ENCODE peak calls at places on chromosomes 3 and 15, in ten cellular contexts. One of them, this sample, is unnamed.

GRCh38 chr15:65789759-65790158 is 2.3 kb downstream of the DENND4A start:
- DNase-seq in neural crest cell: no peak
- DNase-seq in amygdala: no peak
- DNase-seq in GM12865: no peak
- DNase-seq in NCI-H1436 treated with DMSO at 0.1 percent for 48 hours: no peak
- DNase-seq in GM06990: no peak
- DNase-seq in cerebellum: no peak
- DNase-seq in heart right ventricle: no peak
- DNase-seq in GM23338: no peak
- DNase-seq in HEK293T: no peak
- DNase-seq in this sample: no peak

GRCh38 chr15:62495670-62496328 is 330.7 kb upstream of the C2CD4B start:
- DNase-seq in neural crest cell: no peak
- DNase-seq in amygdala: no peak
- DNase-seq in GM12865: no peak
- DNase-seq in NCI-H1436 treated with DMSO at 0.1 percent for 48 hours: no peak
- DNase-seq in GM06990: no peak
- DNase-seq in cerebellum: no peak
- DNase-seq in heart right ventricle: no peak
- DNase-seq in GM23338: no peak
- DNase-seq in HEK293T: no peak
- DNase-seq in this sample: no peak

GRCh38 chr3:187318819-187319616 is 27.5 kb upstream of the MASP1 start:
- DNase-seq in neural crest cell: peak
- DNase-seq in amygdala: peak
- DNase-seq in GM12865: peak
- DNase-seq in NCI-H1436 treated with DMSO at 0.1 percent for 48 hours: no peak
- DNase-seq in GM06990: no peak
- DNase-seq in cerebellum: peak
- DNase-seq in heart right ventricle: no peak
- DNase-seq in GM23338: peak
- DNase-seq in HEK293T: peak
- DNase-seq in this sample: no peak

GRCh38 chr15:70478251-70478990 is 284.9 kb downstream of the UACA start:
- DNase-seq in neural crest cell: no peak
- DNase-seq in amygdala: peak
- DNase-seq in GM12865: peak
- DNase-seq in NCI-H1436 treated with DMSO at 0.1 percent for 48 hours: no peak
- DNase-seq in GM06990: peak
- DNase-seq in cerebellum: no peak
- DNase-seq in heart right ventricle: peak
- DNase-seq in GM23338: no peak
- DNase-seq in HEK293T: no peak
- DNase-seq in this sample: peak

GRCh38 chr15:68330911-68331310 is 53.4 kb downstream of the FEM1B start:
- DNase-seq in neural crest cell: no peak
- DNase-seq in amygdala: peak
- DNase-seq in GM12865: no peak
- DNase-seq in NCI-H1436 treated with DMSO at 0.1 percent for 48 hours: no peak
- DNase-seq in GM06990: no peak
- DNase-seq in cerebellum: peak
- DNase-seq in heart right ventricle: no peak
- DNase-seq in GM23338: no peak
- DNase-seq in HEK293T: no peak
- DNase-seq in this sample: no peak

GRCh38 chr3:153673853-153674252 is 447.3 kb upstream of the ARHGEF26 start:
- DNase-seq in neural crest cell: no peak
- DNase-seq in amygdala: no peak
- DNase-seq in GM12865: no peak
- DNase-seq in NCI-H1436 treated with DMSO at 0.1 percent for 48 hours: no peak
- DNase-seq in GM06990: no peak
- DNase-seq in cerebellum: no peak
- DNase-seq in heart right ventricle: no peak
- DNase-seq in GM23338: no peak
- DNase-seq in HEK293T: no peak
- DNase-seq in this sample: no peak

GRCh38 chr3:45623846-45624245 is 29.3 kb downstream of the LIMD1 start:
- DNase-seq in neural crest cell: no peak
- DNase-seq in amygdala: no peak
- DNase-seq in GM12865: no peak
- DNase-seq in NCI-H1436 treated with DMSO at 0.1 percent for 48 hours: no peak
- DNase-seq in GM06990: no peak
- DNase-seq in cerebellum: no peak
- DNase-seq in heart right ventricle: no peak
- DNase-seq in GM23338: no peak
- DNase-seq in HEK293T: no peak
- DNase-seq in this sample: no peak

GRCh38 chr15:34621675-34622074 is 38.2 kb upstream of the GOLGA8B start:
- DNase-seq in neural crest cell: no peak
- DNase-seq in amygdala: no peak
- DNase-seq in GM12865: no peak
- DNase-seq in NCI-H1436 treated with DMSO at 0.1 percent for 48 hours: no peak
- DNase-seq in GM06990: no peak
- DNase-seq in cerebellum: no peak
- DNase-seq in heart right ventricle: no peak
- DNase-seq in GM23338: no peak
- DNase-seq in HEK293T: peak
- DNase-seq in this sample: no peak

GRCh38 chr3:46668591-46668990 is 24.9 kb downstream of the ALS2CL start:
- DNase-seq in neural crest cell: no peak
- DNase-seq in amygdala: no peak
- DNase-seq in GM12865: no peak
- DNase-seq in NCI-H1436 treated with DMSO at 0.1 percent for 48 hours: no peak
- DNase-seq in GM06990: no peak
- DNase-seq in cerebellum: no peak
- DNase-seq in heart right ventricle: no peak
- DNase-seq in GM23338: no peak
- DNase-seq in HEK293T: no peak
- DNase-seq in this sample: no peak

GRCh38 chr3:192133271-192133670 is 594.1 kb downstream of the FGF12 start:
- DNase-seq in neural crest cell: no peak
- DNase-seq in amygdala: no peak
- DNase-seq in GM12865: no peak
- DNase-seq in NCI-H1436 treated with DMSO at 0.1 percent for 48 hours: no peak
- DNase-seq in GM06990: no peak
- DNase-seq in cerebellum: no peak
- DNase-seq in heart right ventricle: no peak
- DNase-seq in GM23338: no peak
- DNase-seq in HEK293T: no peak
- DNase-seq in this sample: no peak

GRCh38 chr15:82122754-82123400 is 77.1 kb upstream of the MEX3B start:
- DNase-seq in neural crest cell: no peak
- DNase-seq in amygdala: no peak
- DNase-seq in GM12865: no peak
- DNase-seq in NCI-H1436 treated with DMSO at 0.1 percent for 48 hours: no peak
- DNase-seq in GM06990: no peak
- DNase-seq in cerebellum: no peak
- DNase-seq in heart right ventricle: no peak
- DNase-seq in GM23338: no peak
- DNase-seq in HEK293T: no peak
- DNase-seq in this sample: no peak

GRCh38 chr15:68363353-68363752 is 68.6 kb downstream of the ITGA11 start:
- DNase-seq in neural crest cell: no peak
- DNase-seq in amygdala: no peak
- DNase-seq in GM12865: no peak
- DNase-seq in NCI-H1436 treated with DMSO at 0.1 percent for 48 hours: no peak
- DNase-seq in GM06990: no peak
- DNase-seq in cerebellum: no peak
- DNase-seq in heart right ventricle: no peak
- DNase-seq in GM23338: no peak
- DNase-seq in HEK293T: no peak
- DNase-seq in this sample: no peak

GRCh38 chr3:72904156-72904555 is 16.3 kb downstream of the GXYLT2 start:
- DNase-seq in neural crest cell: no peak
- DNase-seq in amygdala: no peak
- DNase-seq in GM12865: no peak
- DNase-seq in NCI-H1436 treated with DMSO at 0.1 percent for 48 hours: no peak
- DNase-seq in GM06990: no peak
- DNase-seq in cerebellum: no peak
- DNase-seq in heart right ventricle: no peak
- DNase-seq in GM23338: no peak
- DNase-seq in HEK293T: peak
- DNase-seq in this sample: no peak

GRCh38 chr3:145678401-145678800 is 482.6 kb downstream of the PLOD2 start:
- DNase-seq in neural crest cell: no peak
- DNase-seq in amygdala: no peak
- DNase-seq in GM12865: no peak
- DNase-seq in NCI-H1436 treated with DMSO at 0.1 percent for 48 hours: no peak
- DNase-seq in GM06990: no peak
- DNase-seq in cerebellum: no peak
- DNase-seq in heart right ventricle: no peak
- DNase-seq in GM23338: no peak
- DNase-seq in HEK293T: no peak
- DNase-seq in this sample: no peak

GRCh38 chr3:11480663-11481298 is 162.9 kb downstream of the VGLL4 start:
- DNase-seq in neural crest cell: no peak
- DNase-seq in amygdala: no peak
- DNase-seq in GM12865: no peak
- DNase-seq in NCI-H1436 treated with DMSO at 0.1 percent for 48 hours: no peak
- DNase-seq in GM06990: no peak
- DNase-seq in cerebellum: no peak
- DNase-seq in heart right ventricle: no peak
- DNase-seq in GM23338: peak
- DNase-seq in HEK293T: no peak
- DNase-seq in this sample: no peak

GRCh38 chr15:87228460-87228859 is 1028.1 kb downstream of the NTRK3 start:
- DNase-seq in neural crest cell: no peak
- DNase-seq in amygdala: no peak
- DNase-seq in GM12865: no peak
- DNase-seq in NCI-H1436 treated with DMSO at 0.1 percent for 48 hours: no peak
- DNase-seq in GM06990: no peak
- DNase-seq in cerebellum: no peak
- DNase-seq in heart right ventricle: no peak
- DNase-seq in GM23338: no peak
- DNase-seq in HEK293T: no peak
- DNase-seq in this sample: no peak

GRCh38 chr3:70620367-70620766 is 307.9 kb upstream of the MDFIC2 start:
- DNase-seq in neural crest cell: no peak
- DNase-seq in amygdala: no peak
- DNase-seq in GM12865: no peak
- DNase-seq in NCI-H1436 treated with DMSO at 0.1 percent for 48 hours: no peak
- DNase-seq in GM06990: no peak
- DNase-seq in cerebellum: no peak
- DNase-seq in heart right ventricle: no peak
- DNase-seq in GM23338: peak
- DNase-seq in HEK293T: no peak
- DNase-seq in this sample: no peak

GRCh38 chr3:184811034-184811433 is 932 bp upstream of the VPS8 start:
- DNase-seq in neural crest cell: no peak
- DNase-seq in amygdala: no peak
- DNase-seq in GM12865: no peak
- DNase-seq in NCI-H1436 treated with DMSO at 0.1 percent for 48 hours: no peak
- DNase-seq in GM06990: no peak
- DNase-seq in cerebellum: no peak
- DNase-seq in heart right ventricle: no peak
- DNase-seq in GM23338: no peak
- DNase-seq in HEK293T: no peak
- DNase-seq in this sample: no peak

GRCh38 chr3:67461667-67462142 is 192.7 kb downstream of the SUCLG2 start:
- DNase-seq in neural crest cell: no peak
- DNase-seq in amygdala: no peak
- DNase-seq in GM12865: no peak
- DNase-seq in NCI-H1436 treated with DMSO at 0.1 percent for 48 hours: no peak
- DNase-seq in GM06990: no peak
- DNase-seq in cerebellum: no peak
- DNase-seq in heart right ventricle: no peak
- DNase-seq in GM23338: no peak
- DNase-seq in HEK293T: no peak
- DNase-seq in this sample: no peak

GRCh38 chr15:48671381-48672022 is 26.0 kb upstream of the FBN1 start:
- DNase-seq in neural crest cell: no peak
- DNase-seq in amygdala: no peak
- DNase-seq in GM12865: no peak
- DNase-seq in NCI-H1436 treated with DMSO at 0.1 percent for 48 hours: no peak
- DNase-seq in GM06990: no peak
- DNase-seq in cerebellum: no peak
- DNase-seq in heart right ventricle: peak
- DNase-seq in GM23338: no peak
- DNase-seq in HEK293T: no peak
- DNase-seq in this sample: no peak

GRCh38 chr3:183844606-183845005 is 19.2 kb upstream of the MAP6D1 start:
- DNase-seq in neural crest cell: no peak
- DNase-seq in amygdala: no peak
- DNase-seq in GM12865: no peak
- DNase-seq in NCI-H1436 treated with DMSO at 0.1 percent for 48 hours: no peak
- DNase-seq in GM06990: no peak
- DNase-seq in cerebellum: no peak
- DNase-seq in heart right ventricle: no peak
- DNase-seq in GM23338: no peak
- DNase-seq in HEK293T: no peak
- DNase-seq in this sample: no peak

GRCh38 chr3:6508410-6508759 is 352.5 kb upstream of the GRM7 start:
- DNase-seq in neural crest cell: no peak
- DNase-seq in amygdala: no peak
- DNase-seq in GM12865: no peak
- DNase-seq in NCI-H1436 treated with DMSO at 0.1 percent for 48 hours: no peak
- DNase-seq in GM06990: no peak
- DNase-seq in cerebellum: no peak
- DNase-seq in heart right ventricle: no peak
- DNase-seq in GM23338: no peak
- DNase-seq in HEK293T: no peak
- DNase-seq in this sample: no peak

GRCh38 chr3:41339758-41340157 is 140.5 kb downstream of the CTNNB1 start:
- DNase-seq in neural crest cell: no peak
- DNase-seq in amygdala: no peak
- DNase-seq in GM12865: no peak
- DNase-seq in NCI-H1436 treated with DMSO at 0.1 percent for 48 hours: no peak
- DNase-seq in GM06990: no peak
- DNase-seq in cerebellum: no peak
- DNase-seq in heart right ventricle: no peak
- DNase-seq in GM23338: no peak
- DNase-seq in HEK293T: no peak
- DNase-seq in this sample: no peak

GRCh38 chr15:29570931-29571727 is 251.1 kb downstream of the TJP1 start:
- DNase-seq in neural crest cell: peak
- DNase-seq in amygdala: no peak
- DNase-seq in GM12865: no peak
- DNase-seq in NCI-H1436 treated with DMSO at 0.1 percent for 48 hours: no peak
- DNase-seq in GM06990: peak
- DNase-seq in cerebellum: peak
- DNase-seq in heart right ventricle: no peak
- DNase-seq in GM23338: peak
- DNase-seq in HEK293T: peak
- DNase-seq in this sample: no peak

GRCh38 chr3:98556164-98557130 is 24.7 kb downstream of the GPR15 start:
- DNase-seq in neural crest cell: no peak
- DNase-seq in amygdala: no peak
- DNase-seq in GM12865: peak
- DNase-seq in NCI-H1436 treated with DMSO at 0.1 percent for 48 hours: no peak
- DNase-seq in GM06990: peak
- DNase-seq in cerebellum: no peak
- DNase-seq in heart right ventricle: no peak
- DNase-seq in GM23338: no peak
- DNase-seq in HEK293T: no peak
- DNase-seq in this sample: no peak

GRCh38 chr3:107488942-107489341 is 33.8 kb upstream of the BBX start:
- DNase-seq in neural crest cell: no peak
- DNase-seq in amygdala: no peak
- DNase-seq in GM12865: no peak
- DNase-seq in NCI-H1436 treated with DMSO at 0.1 percent for 48 hours: no peak
- DNase-seq in GM06990: no peak
- DNase-seq in cerebellum: no peak
- DNase-seq in heart right ventricle: no peak
- DNase-seq in GM23338: no peak
- DNase-seq in HEK293T: no peak
- DNase-seq in this sample: no peak

GRCh38 chr3:557972-558371 is 361.4 kb downstream of the CHL1 start:
- DNase-seq in neural crest cell: no peak
- DNase-seq in amygdala: no peak
- DNase-seq in GM12865: peak
- DNase-seq in NCI-H1436 treated with DMSO at 0.1 percent for 48 hours: no peak
- DNase-seq in GM06990: peak
- DNase-seq in cerebellum: no peak
- DNase-seq in heart right ventricle: no peak
- DNase-seq in GM23338: no peak
- DNase-seq in HEK293T: no peak
- DNase-seq in this sample: no peak

GRCh38 chr3:183369626-183370025 is 58.8 kb downstream of the MCF2L2 start:
- DNase-seq in neural crest cell: no peak
- DNase-seq in amygdala: no peak
- DNase-seq in GM12865: no peak
- DNase-seq in NCI-H1436 treated with DMSO at 0.1 percent for 48 hours: no peak
- DNase-seq in GM06990: no peak
- DNase-seq in cerebellum: no peak
- DNase-seq in heart right ventricle: no peak
- DNase-seq in GM23338: no peak
- DNase-seq in HEK293T: no peak
- DNase-seq in this sample: no peak

This sample was measured in NCI-H1417 treated with DMSO at 0.1 percent for 48 hours.